ENCODE peak calls at places on chromosomes 7 and 10, in four cellular contexts. One of them, this sample, is unnamed. For H3K4me1, the result is how much of the 10 kb centered on the place peaks cover.

GRCh38 chr10:115801457-115801856 is 471.5 kb downstream of the GFRA1 start:
- DNase-seq in colonic mucosa: no peak
- DNase-seq in heart right ventricle: no peak
- DNase-seq in OCI-LY7: no peak
- DNase-seq in this sample: no peak

GRCh38 chr7:95609277-95609971 is 13.1 kb upstream of the PDK4 start:
- DNase-seq in colonic mucosa: peak
- DNase-seq in heart right ventricle: peak
- DNase-seq in OCI-LY7: no peak
- DNase-seq in this sample: peak

GRCh38 chr10:100043796-100044195 is 34.0 kb upstream of the DNMBP start:
- DNase-seq in colonic mucosa: no peak
- DNase-seq in heart right ventricle: peak
- DNase-seq in OCI-LY7: no peak
- DNase-seq in this sample: peak

GRCh38 chr7:122942059-122942458 is 53.4 kb downstream of the TAS2R16 start:
- DNase-seq in colonic mucosa: no peak
- DNase-seq in heart right ventricle: no peak
- DNase-seq in OCI-LY7: no peak
- DNase-seq in this sample: no peak

GRCh38 chr10:105358911-105359310 is 717.8 kb downstream of the SORCS3 start:
- DNase-seq in colonic mucosa: no peak
- DNase-seq in heart right ventricle: no peak
- DNase-seq in OCI-LY7: no peak
- DNase-seq in this sample: no peak

GRCh38 chr10:94521276-94522250 is 24.0 kb upstream of the HELLS start:
- DNase-seq in colonic mucosa: no peak
- DNase-seq in heart right ventricle: no peak
- DNase-seq in OCI-LY7: no peak
- DNase-seq in this sample: no peak

GRCh38 chr10:10973310-10973709 is 44.4 kb upstream of the CELF2 start:
- DNase-seq in colonic mucosa: no peak
- DNase-seq in heart right ventricle: no peak
- DNase-seq in OCI-LY7: no peak
- DNase-seq in this sample: no peak

GRCh38 chr10:108104697-108105096 is 940.2 kb upstream of the SORCS1 start:
- DNase-seq in colonic mucosa: no peak
- DNase-seq in heart right ventricle: no peak
- DNase-seq in OCI-LY7: no peak
- DNase-seq in this sample: no peak

GRCh38 chr7:155252388-155252957 is 45.2 kb upstream of the INSIG1 start:
- DNase-seq in colonic mucosa: no peak
- DNase-seq in heart right ventricle: no peak
- DNase-seq in OCI-LY7: no peak
- DNase-seq in this sample: no peak

GRCh38 chr10:7405637-7406036 is 5.2 kb downstream of the SFMBT2 start:
- DNase-seq in colonic mucosa: no peak
- DNase-seq in heart right ventricle: no peak
- DNase-seq in OCI-LY7: no peak
- DNase-seq in this sample: no peak

GRCh38 chr10:47412177-47412730 is 28.2 kb upstream of the ZNF488 start:
- DNase-seq in colonic mucosa: no peak
- DNase-seq in heart right ventricle: no peak
- DNase-seq in OCI-LY7: no peak
- DNase-seq in this sample: no peak

GRCh38 chr10:47409866-47410256 is 25.8 kb upstream of the ZNF488 start:
- DNase-seq in colonic mucosa: no peak
- DNase-seq in heart right ventricle: no peak
- DNase-seq in OCI-LY7: no peak
- DNase-seq in this sample: no peak

GRCh38 chr10:47409171-47409865 is 25.2 kb upstream of the ZNF488 start:
- DNase-seq in colonic mucosa: no peak
- DNase-seq in heart right ventricle: no peak
- DNase-seq in OCI-LY7: peak
- DNase-seq in this sample: no peak

GRCh38 chr10:47410271-47410670 is 26.2 kb upstream of the ZNF488 start:
- DNase-seq in colonic mucosa: no peak
- DNase-seq in heart right ventricle: no peak
- DNase-seq in OCI-LY7: no peak
- DNase-seq in this sample: no peak

GRCh38 chr10:47410862-47411261 is 26.8 kb upstream of the ZNF488 start:
- DNase-seq in colonic mucosa: no peak
- DNase-seq in heart right ventricle: no peak
- DNase-seq in OCI-LY7: no peak
- DNase-seq in this sample: no peak
- H3K4me1 ChIP-seq in colonic mucosa: under half
- H3K4me1 ChIP-seq in heart right ventricle: under half
- H3K4me1 ChIP-seq in OCI-LY7: under half
- H3K4me1 ChIP-seq in this sample: under half

GRCh38 chr7:30679664-30680063 is 2.6 kb downstream of the CRHR2 start:
- DNase-seq in colonic mucosa: no peak
- DNase-seq in heart right ventricle: no peak
- DNase-seq in OCI-LY7: no peak
- DNase-seq in this sample: no peak

GRCh38 chr7:30683306-30683705 is 1.1 kb upstream of the CRHR2 start:
- DNase-seq in colonic mucosa: no peak
- DNase-seq in heart right ventricle: no peak
- DNase-seq in OCI-LY7: no peak
- DNase-seq in this sample: no peak

GRCh38 chr7:30682131-30683083 is at the start of gene CRHR2:
- DNase-seq in colonic mucosa: no peak
- DNase-seq in heart right ventricle: peak
- DNase-seq in OCI-LY7: no peak
- DNase-seq in this sample: no peak

GRCh38 chr7:30683839-30684238 is 1.6 kb upstream of the CRHR2 start:
- DNase-seq in colonic mucosa: no peak
- DNase-seq in heart right ventricle: no peak
- DNase-seq in OCI-LY7: no peak
- DNase-seq in this sample: no peak

DNA sequence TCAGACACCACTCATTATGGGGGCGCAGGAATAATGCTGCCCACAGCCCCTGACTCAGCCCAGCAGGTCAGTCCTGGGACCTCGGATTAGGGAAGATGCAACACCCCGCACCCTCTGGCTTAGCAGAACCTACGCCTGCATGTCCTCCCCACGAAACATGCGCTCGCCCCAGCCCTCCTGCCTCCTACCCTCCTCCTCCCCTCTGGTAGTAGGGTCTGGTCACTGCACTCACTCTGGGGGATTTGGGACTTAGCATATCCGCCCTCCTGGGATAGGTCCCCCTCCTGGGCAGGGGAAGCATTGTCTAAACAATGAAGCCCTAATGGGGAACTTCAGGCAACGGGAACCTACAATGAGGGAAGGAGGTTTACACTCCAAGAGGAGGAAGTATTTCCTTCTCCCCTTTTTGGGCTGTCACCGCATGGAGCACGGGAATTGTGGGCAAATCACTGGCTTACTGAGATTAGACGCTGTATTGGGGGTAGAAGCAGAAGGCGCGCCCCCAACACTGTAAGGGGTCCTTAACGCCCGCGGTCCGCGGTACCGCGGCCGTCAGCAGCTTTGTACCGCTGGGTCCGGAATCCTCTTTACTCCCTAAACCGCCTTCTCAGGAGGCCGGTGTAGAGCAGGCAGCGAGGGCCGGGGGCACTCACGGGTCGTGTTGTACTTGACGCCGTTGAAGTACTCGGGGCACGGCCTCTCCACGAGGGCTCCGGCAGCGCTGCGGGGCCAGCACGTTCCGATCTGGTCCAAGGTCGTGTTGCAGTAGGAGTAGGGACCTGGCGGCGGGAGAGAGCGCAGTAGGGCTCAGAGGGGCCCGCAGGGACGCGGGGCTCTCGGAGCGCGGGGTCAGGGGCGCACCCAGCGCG is 760 bp downstream of the CRHR2 start:
- DNase-seq in colonic mucosa: no peak
- DNase-seq in heart right ventricle: no peak
- DNase-seq in OCI-LY7: no peak
- DNase-seq in this sample: no peak
- H3K4me3 ChIP-seq in colonic mucosa: peak
- H3K4me3 ChIP-seq in heart right ventricle: peak
- H3K4me3 ChIP-seq in OCI-LY7: no peak
- H3K4me3 ChIP-seq in this sample: no peak

DNA sequence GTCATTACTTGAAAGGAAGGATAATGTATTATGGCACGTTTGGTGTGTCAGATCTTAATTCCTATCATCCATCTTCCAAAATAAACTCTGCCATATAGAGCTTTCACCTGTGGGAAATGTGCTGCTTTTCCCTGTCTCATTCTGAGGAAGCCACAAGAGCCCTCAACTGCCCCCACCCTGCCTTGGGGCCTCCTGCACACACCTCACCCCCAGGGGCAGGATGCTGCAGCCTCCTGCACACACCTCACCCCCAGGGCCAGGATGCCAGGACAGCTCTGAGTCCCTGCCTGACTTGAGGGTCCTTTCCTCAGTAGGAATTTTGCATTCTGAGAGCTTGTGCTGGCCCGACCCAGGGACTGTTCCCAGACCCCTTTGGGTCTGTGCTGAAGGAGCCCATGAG is 67.1 kb downstream of the COL13A1 start:
- DNase-seq in colonic mucosa: no peak
- DNase-seq in heart right ventricle: no peak
- DNase-seq in OCI-LY7: no peak
- DNase-seq in this sample: no peak
- H3K4me1 ChIP-seq in colonic mucosa: under half
- H3K4me1 ChIP-seq in heart right ventricle: under half
- H3K4me1 ChIP-seq in OCI-LY7: under half
- H3K4me1 ChIP-seq in this sample: under half

GRCh38 chr7:6481445-6481844 is 33.7 kb upstream of the DAGLB start:
- DNase-seq in colonic mucosa: no peak
- DNase-seq in heart right ventricle: no peak
- DNase-seq in OCI-LY7: no peak
- DNase-seq in this sample: no peak
- H3K4me3 ChIP-seq in colonic mucosa: no peak
- H3K4me3 ChIP-seq in heart right ventricle: no peak
- H3K4me3 ChIP-seq in OCI-LY7: no peak
- H3K4me3 ChIP-seq in this sample: no peak

This sample was measured in SJCRH30.